ENCODE peak calls at places on chromosomes 1 and 21, in five cellular contexts. One of them, this sample, is unnamed.

GRCh38 chr1:211842518-211842917 is 12.0 kb upstream of the LPGAT1 start:
- ATAC-seq in Panc1: no peak
- ATAC-seq in CD4-positive, alpha-beta T cell: no peak
- ATAC-seq in activated naive CD8-positive, alpha-beta T cell treated with anti-CD3 and anti-CD28 coated beads, Interleukin-2, amount 50 U/mL, for 24 hours: no peak
- ATAC-seq in A549: no peak
- ATAC-seq in this sample: no peak

GRCh38 chr1:236710328-236710892 is 24.1 kb downstream of the ACTN2 start:
- ATAC-seq in Panc1: no peak
- ATAC-seq in CD4-positive, alpha-beta T cell: no peak
- ATAC-seq in activated naive CD8-positive, alpha-beta T cell treated with anti-CD3 and anti-CD28 coated beads, Interleukin-2, amount 50 U/mL, for 24 hours: no peak
- ATAC-seq in A549: no peak
- ATAC-seq in this sample: no peak

GRCh38 chr21:42265229-42265812 is 46.4 kb downstream of the ABCG1 start:
- ATAC-seq in Panc1: no peak
- ATAC-seq in CD4-positive, alpha-beta T cell: no peak
- ATAC-seq in activated naive CD8-positive, alpha-beta T cell treated with anti-CD3 and anti-CD28 coated beads, Interleukin-2, amount 50 U/mL, for 24 hours: no peak
- ATAC-seq in A549: no peak
- ATAC-seq in this sample: no peak

GRCh38 chr1:6756455-6756854 is 28.8 kb upstream of the CAMTA1 start:
- ATAC-seq in Panc1: no peak
- ATAC-seq in CD4-positive, alpha-beta T cell: no peak
- ATAC-seq in activated naive CD8-positive, alpha-beta T cell treated with anti-CD3 and anti-CD28 coated beads, Interleukin-2, amount 50 U/mL, for 24 hours: no peak
- ATAC-seq in A549: no peak
- ATAC-seq in this sample: no peak

GRCh38 chr1:41936107-41936506 is 17.4 kb upstream of the HIVEP3 start:
- ATAC-seq in Panc1: no peak
- ATAC-seq in CD4-positive, alpha-beta T cell: no peak
- ATAC-seq in activated naive CD8-positive, alpha-beta T cell treated with anti-CD3 and anti-CD28 coated beads, Interleukin-2, amount 50 U/mL, for 24 hours: peak; percentile 90
- ATAC-seq in A549: no peak
- ATAC-seq in this sample: peak; percentile 20

GRCh38 chr1:41537257-41537656 is 52.8 kb upstream of the EDN2 start:
- ATAC-seq in Panc1: no peak
- ATAC-seq in CD4-positive, alpha-beta T cell: no peak
- ATAC-seq in activated naive CD8-positive, alpha-beta T cell treated with anti-CD3 and anti-CD28 coated beads, Interleukin-2, amount 50 U/mL, for 24 hours: no peak
- ATAC-seq in A549: no peak
- ATAC-seq in this sample: no peak

GRCh38 chr1:26874896-26875295 is 11.9 kb downstream of the SFN start:
- ATAC-seq in Panc1: no peak
- ATAC-seq in CD4-positive, alpha-beta T cell: no peak
- ATAC-seq in activated naive CD8-positive, alpha-beta T cell treated with anti-CD3 and anti-CD28 coated beads, Interleukin-2, amount 50 U/mL, for 24 hours: no peak
- ATAC-seq in A549: no peak
- ATAC-seq in this sample: no peak

GRCh38 chr21:41583274-41583790 is 75.4 kb upstream of the TMPRSS2 start:
- ATAC-seq in Panc1: peak; percentile 94
- ATAC-seq in CD4-positive, alpha-beta T cell: no peak
- ATAC-seq in activated naive CD8-positive, alpha-beta T cell treated with anti-CD3 and anti-CD28 coated beads, Interleukin-2, amount 50 U/mL, for 24 hours: no peak
- ATAC-seq in A549: peak; percentile 73
- ATAC-seq in this sample: peak; percentile 66

GRCh38 chr1:48329489-48329888 is 107.0 kb downstream of the SLC5A9 start:
- ATAC-seq in Panc1: no peak
- ATAC-seq in CD4-positive, alpha-beta T cell: no peak
- ATAC-seq in activated naive CD8-positive, alpha-beta T cell treated with anti-CD3 and anti-CD28 coated beads, Interleukin-2, amount 50 U/mL, for 24 hours: no peak
- ATAC-seq in A549: no peak
- ATAC-seq in this sample: no peak

GRCh38 chr1:31617218-31617916 is at the start of gene HCRTR1:
- ATAC-seq in Panc1: peak; percentile 23
- ATAC-seq in CD4-positive, alpha-beta T cell: no peak
- ATAC-seq in activated naive CD8-positive, alpha-beta T cell treated with anti-CD3 and anti-CD28 coated beads, Interleukin-2, amount 50 U/mL, for 24 hours: no peak
- ATAC-seq in A549: no peak
- ATAC-seq in this sample: no peak

GRCh38 chr1:202588644-202589189 is 121.5 kb downstream of the SYT2 start:
- ATAC-seq in Panc1: peak; percentile 63
- ATAC-seq in CD4-positive, alpha-beta T cell: no peak
- ATAC-seq in activated naive CD8-positive, alpha-beta T cell treated with anti-CD3 and anti-CD28 coated beads, Interleukin-2, amount 50 U/mL, for 24 hours: no peak
- ATAC-seq in A549: peak; percentile 72
- ATAC-seq in this sample: peak; percentile 30

GRCh38 chr1:110068646-110069301 is 1.7 kb downstream of the ALX3 start:
- ATAC-seq in Panc1: no peak
- ATAC-seq in CD4-positive, alpha-beta T cell: peak; percentile 66
- ATAC-seq in activated naive CD8-positive, alpha-beta T cell treated with anti-CD3 and anti-CD28 coated beads, Interleukin-2, amount 50 U/mL, for 24 hours: no peak
- ATAC-seq in A549: no peak
- ATAC-seq in this sample: no peak

GRCh38 chr1:19960621-19961020 is 18.8 kb downstream of the PLA2G2A start:
- ATAC-seq in Panc1: no peak
- ATAC-seq in CD4-positive, alpha-beta T cell: no peak
- ATAC-seq in activated naive CD8-positive, alpha-beta T cell treated with anti-CD3 and anti-CD28 coated beads, Interleukin-2, amount 50 U/mL, for 24 hours: no peak
- ATAC-seq in A549: no peak
- ATAC-seq in this sample: no peak

GRCh38 chr1:226407497-226408284 is at the start of gene PARP1:
- ATAC-seq in Panc1: peak; percentile 94
- ATAC-seq in CD4-positive, alpha-beta T cell: peak; percentile 82
- ATAC-seq in activated naive CD8-positive, alpha-beta T cell treated with anti-CD3 and anti-CD28 coated beads, Interleukin-2, amount 50 U/mL, for 24 hours: peak; percentile 90
- ATAC-seq in A549: peak; percentile 84
- ATAC-seq in this sample: peak; percentile 96

GRCh38 chr1:48228156-48228555 is 5.6 kb downstream of the SLC5A9 start:
- ATAC-seq in Panc1: no peak
- ATAC-seq in CD4-positive, alpha-beta T cell: no peak
- ATAC-seq in activated naive CD8-positive, alpha-beta T cell treated with anti-CD3 and anti-CD28 coated beads, Interleukin-2, amount 50 U/mL, for 24 hours: peak; percentile 25
- ATAC-seq in A549: no peak
- ATAC-seq in this sample: peak; percentile 47

GRCh38 chr1:59908682-59909081 is 17.9 kb downstream of the CYP2J2 start:
- ATAC-seq in Panc1: no peak
- ATAC-seq in CD4-positive, alpha-beta T cell: no peak
- ATAC-seq in activated naive CD8-positive, alpha-beta T cell treated with anti-CD3 and anti-CD28 coated beads, Interleukin-2, amount 50 U/mL, for 24 hours: no peak
- ATAC-seq in A549: no peak
- ATAC-seq in this sample: no peak

GRCh38 chr1:85319931-85320330 is 43.5 kb upstream of the BCL10 start:
- ATAC-seq in Panc1: no peak
- ATAC-seq in CD4-positive, alpha-beta T cell: no peak
- ATAC-seq in activated naive CD8-positive, alpha-beta T cell treated with anti-CD3 and anti-CD28 coated beads, Interleukin-2, amount 50 U/mL, for 24 hours: no peak
- ATAC-seq in A549: no peak
- ATAC-seq in this sample: peak; percentile 51

GRCh38 chr1:1535989-1536937 is 4.2 kb downstream of the TMEM240 start:
- ATAC-seq in Panc1: peak; percentile 36
- ATAC-seq in CD4-positive, alpha-beta T cell: no peak
- ATAC-seq in activated naive CD8-positive, alpha-beta T cell treated with anti-CD3 and anti-CD28 coated beads, Interleukin-2, amount 50 U/mL, for 24 hours: peak; percentile 4
- ATAC-seq in A549: peak; percentile 19
- ATAC-seq in this sample: no peak

GRCh38 chr1:85061711-85062424 is 13.6 kb upstream of the MCOLN3 start:
- ATAC-seq in Panc1: peak; percentile 100
- ATAC-seq in CD4-positive, alpha-beta T cell: peak; percentile 99
- ATAC-seq in activated naive CD8-positive, alpha-beta T cell treated with anti-CD3 and anti-CD28 coated beads, Interleukin-2, amount 50 U/mL, for 24 hours: peak; percentile 100
- ATAC-seq in A549: peak; percentile 100
- ATAC-seq in this sample: peak; percentile 100

GRCh38 chr1:14952626-14953314 is 200.8 kb upstream of the TMEM51 start:
- ATAC-seq in Panc1: no peak
- ATAC-seq in CD4-positive, alpha-beta T cell: no peak
- ATAC-seq in activated naive CD8-positive, alpha-beta T cell treated with anti-CD3 and anti-CD28 coated beads, Interleukin-2, amount 50 U/mL, for 24 hours: no peak
- ATAC-seq in A549: no peak
- ATAC-seq in this sample: peak; percentile 19

GRCh38 chr1:8702121-8702520 is 115.3 kb downstream of the RERE start:
- ATAC-seq in Panc1: no peak
- ATAC-seq in CD4-positive, alpha-beta T cell: no peak
- ATAC-seq in activated naive CD8-positive, alpha-beta T cell treated with anti-CD3 and anti-CD28 coated beads, Interleukin-2, amount 50 U/mL, for 24 hours: no peak
- ATAC-seq in A549: no peak
- ATAC-seq in this sample: peak; percentile 54

GRCh38 chr1:217106231-217106630 is 383.0 kb upstream of the ESRRG start:
- ATAC-seq in Panc1: no peak
- ATAC-seq in CD4-positive, alpha-beta T cell: no peak
- ATAC-seq in activated naive CD8-positive, alpha-beta T cell treated with anti-CD3 and anti-CD28 coated beads, Interleukin-2, amount 50 U/mL, for 24 hours: no peak
- ATAC-seq in A549: no peak
- ATAC-seq in this sample: no peak

GRCh38 chr1:67850151-67850551 is 16.9 kb upstream of the GNG12 start:
- ATAC-seq in Panc1: peak; percentile 63
- ATAC-seq in CD4-positive, alpha-beta T cell: no peak
- ATAC-seq in activated naive CD8-positive, alpha-beta T cell treated with anti-CD3 and anti-CD28 coated beads, Interleukin-2, amount 50 U/mL, for 24 hours: no peak
- ATAC-seq in A549: peak; percentile 68
- ATAC-seq in this sample: peak; percentile 37

GRCh38 chr1:107196973-107197562 is 56.2 kb downstream of the NTNG1 start:
- ATAC-seq in Panc1: no peak
- ATAC-seq in CD4-positive, alpha-beta T cell: no peak
- ATAC-seq in activated naive CD8-positive, alpha-beta T cell treated with anti-CD3 and anti-CD28 coated beads, Interleukin-2, amount 50 U/mL, for 24 hours: no peak
- ATAC-seq in A549: no peak
- ATAC-seq in this sample: peak; percentile 48

GRCh38 chr1:62327360-62328051 is 8.3 kb upstream of the KANK4 start:
- ATAC-seq in Panc1: peak; percentile 71
- ATAC-seq in CD4-positive, alpha-beta T cell: no peak
- ATAC-seq in activated naive CD8-positive, alpha-beta T cell treated with anti-CD3 and anti-CD28 coated beads, Interleukin-2, amount 50 U/mL, for 24 hours: no peak
- ATAC-seq in A549: no peak
- ATAC-seq in this sample: no peak

GRCh38 chr1:147496571-147496970 is 44.7 kb upstream of the BCL9 start:
- ATAC-seq in Panc1: no peak
- ATAC-seq in CD4-positive, alpha-beta T cell: no peak
- ATAC-seq in activated naive CD8-positive, alpha-beta T cell treated with anti-CD3 and anti-CD28 coated beads, Interleukin-2, amount 50 U/mL, for 24 hours: no peak
- ATAC-seq in A549: no peak
- ATAC-seq in this sample: peak; percentile 40

GRCh38 chr1:12453400-12454343 is 164.3 kb downstream of the DHRS3 start:
- ATAC-seq in Panc1: no peak
- ATAC-seq in CD4-positive, alpha-beta T cell: peak; percentile 51
- ATAC-seq in activated naive CD8-positive, alpha-beta T cell treated with anti-CD3 and anti-CD28 coated beads, Interleukin-2, amount 50 U/mL, for 24 hours: peak; percentile 38
- ATAC-seq in A549: peak; percentile 30
- ATAC-seq in this sample: peak; percentile 26

GRCh38 chr1:11790101-11790879 is 15.5 kb downstream of the MTHFR start:
- ATAC-seq in Panc1: no peak
- ATAC-seq in CD4-positive, alpha-beta T cell: no peak
- ATAC-seq in activated naive CD8-positive, alpha-beta T cell treated with anti-CD3 and anti-CD28 coated beads, Interleukin-2, amount 50 U/mL, for 24 hours: no peak
- ATAC-seq in A549: no peak
- ATAC-seq in this sample: no peak

GRCh38 chr1:235176486-235176885 is 15.4 kb upstream of the RBM34 start:
- ATAC-seq in Panc1: no peak
- ATAC-seq in CD4-positive, alpha-beta T cell: no peak
- ATAC-seq in activated naive CD8-positive, alpha-beta T cell treated with anti-CD3 and anti-CD28 coated beads, Interleukin-2, amount 50 U/mL, for 24 hours: no peak
- ATAC-seq in A549: no peak
- ATAC-seq in this sample: no peak

GRCh38 chr1:29303201-29304024 is 67.1 kb downstream of the PTPRU start:
- ATAC-seq in Panc1: no peak
- ATAC-seq in CD4-positive, alpha-beta T cell: no peak
- ATAC-seq in activated naive CD8-positive, alpha-beta T cell treated with anti-CD3 and anti-CD28 coated beads, Interleukin-2, amount 50 U/mL, for 24 hours: no peak
- ATAC-seq in A549: no peak
- ATAC-seq in this sample: no peak

GRCh38 chr1:15400627-15401026 is 9.1 kb upstream of the EFHD2 start:
- ATAC-seq in Panc1: no peak
- ATAC-seq in CD4-positive, alpha-beta T cell: no peak
- ATAC-seq in activated naive CD8-positive, alpha-beta T cell treated with anti-CD3 and anti-CD28 coated beads, Interleukin-2, amount 50 U/mL, for 24 hours: no peak
- ATAC-seq in A549: no peak
- ATAC-seq in this sample: peak; percentile 92

GRCh38 chr1:201537966-201538617 is 835 bp upstream of the NAV1 start:
- ATAC-seq in Panc1: peak; percentile 25
- ATAC-seq in CD4-positive, alpha-beta T cell: no peak
- ATAC-seq in activated naive CD8-positive, alpha-beta T cell treated with anti-CD3 and anti-CD28 coated beads, Interleukin-2, amount 50 U/mL, for 24 hours: no peak
- ATAC-seq in A549: peak; percentile 23
- ATAC-seq in this sample: no peak

GRCh38 chr1:161989801-161990200 is 33.9 kb downstream of the OLFML2B start:
- ATAC-seq in Panc1: no peak
- ATAC-seq in CD4-positive, alpha-beta T cell: no peak
- ATAC-seq in activated naive CD8-positive, alpha-beta T cell treated with anti-CD3 and anti-CD28 coated beads, Interleukin-2, amount 50 U/mL, for 24 hours: no peak
- ATAC-seq in A549: no peak
- ATAC-seq in this sample: no peak

This sample was measured in esophagus mucosa.